ENCODE peak calls at places on chromosomes 6 and 20, in seven cellular contexts. A, T, D, N, K, G and R are unnamed samples.

GRCh38 chr20:53122853-53123252 is 150.7 kb downstream of the TSHZ2 start:
- DNase-seq in N (no peak), T (no peak), A (no peak), K (no peak), G (no peak), D (no peak), R (no peak)

GRCh38 chr20:32473231-32474008 is 111.7 kb downstream of the NOL4L start:
- DNase-seq in G (peak; percentile 17), D (no peak), T (no peak), K (no peak), A (no peak), N (no peak), R (no peak)

GRCh38 chr6:69866351-69867074 is at the start of gene COL19A1:
- DNase-seq in G (peak; percentile 34), T (no peak), D (no peak), N (peak; percentile 55), K (no peak), A (no peak), R (no peak)

GRCh38 chr6:127516676-127517273 is 2.4 kb downstream of the MTCL3 start:
- DNase-seq in K (peak; percentile 11), N (peak; percentile 89), G (peak; percentile 71), D (peak; percentile 75), T (peak; percentile 57), A (peak; percentile 46), R (peak; percentile 54)

GRCh38 chr6:146972526-146972925 is 231.7 kb upstream of the STXBP5 start:
- DNase-seq in T (peak; percentile 55), D (no peak), N (no peak), A (no peak), K (no peak), G (no peak), R (no peak)

GRCh38 chr6:71527831-71528377 is 239.3 kb downstream of the OGFRL1 start:
- DNase-seq in N (no peak), A (peak; percentile 76), T (peak; percentile 12), G (no peak), K (no peak), D (no peak), R (no peak)

GRCh38 chr6:473759-474453 is 82.4 kb downstream of the IRF4 start:
- DNase-seq in G (no peak), T (no peak), A (no peak), N (peak; percentile 53), K (no peak), D (no peak), R (no peak)

GRCh38 chr6:107634147-107635057 is 144.5 kb downstream of the SOBP start:
- DNase-seq in G (peak; percentile 39), D (no peak), A (peak; percentile 27), K (no peak), N (no peak), T (no peak), R (no peak)

GRCh38 chr6:107079429-107079828 is 35.9 kb downstream of the BEND3 start:
- DNase-seq in G (no peak), A (no peak), T (no peak), N (peak; percentile 82), D (no peak), K (no peak), R (no peak)

GRCh38 chr20:20740595-20740994 is 28.2 kb upstream of the RALGAPA2 start:
- DNase-seq in N (no peak), D (no peak), K (no peak), A (no peak), G (no peak), T (no peak), R (no peak)

GRCh38 chr6:166500246-166500645 is 86.2 kb downstream of the RAMACL start:
- DNase-seq in A (no peak), T (no peak), K (no peak), G (peak; percentile 91), D (no peak), N (no peak), R (no peak)

GRCh38 chr6:138026342-138026741 is 80.9 kb downstream of the PERP start:
- DNase-seq in A (no peak), T (no peak), G (no peak), K (no peak), D (no peak), N (peak; percentile 37), R (no peak)

GRCh38 chr6:43368517-43369160 is 808 bp downstream of the ZNF318 start:
- DNase-seq in T (peak; percentile 37), G (peak; percentile 74), D (peak; percentile 22), K (no peak), N (peak; percentile 74), A (peak; percentile 55), R (peak; percentile 13)

GRCh38 chr6:159831373-159831679 is 31.2 kb downstream of the PNLDC1 start:
- DNase-seq in A (no peak), K (no peak), T (no peak), D (no peak), G (no peak), N (no peak), R (no peak)

GRCh38 chr6:89952696-89953095 is 58.4 kb downstream of the GJA10 start:
- DNase-seq in K (peak; percentile 40), N (no peak), A (peak; percentile 49), D (peak; percentile 60), G (no peak), T (peak; percentile 75), R (no peak)

GRCh38 chr6:69179681-69180080 is 544.6 kb downstream of the ADGRB3 start:
- DNase-seq in T (no peak), G (no peak), K (no peak), D (no peak), N (peak; percentile 85), A (no peak), R (no peak)

GRCh38 chr6:133952815-133953633 is at the start of gene TBPL1:
- DNase-seq in D (peak; percentile 95), T (peak; percentile 95), K (peak; percentile 87), A (peak; percentile 99), G (peak; percentile 95), N (peak; percentile 97), R (peak; percentile 96)

GRCh38 chr20:51695574-51696303 is 72.5 kb downstream of the ATP9A start:
- DNase-seq in N (peak; percentile 31), D (peak; percentile 73), A (peak; percentile 61), K (no peak), G (peak; percentile 81), T (peak; percentile 93), R (peak; percentile 70)

GRCh38 chr20:2713285-2713684 is 20.7 kb downstream of the EBF4 start:
- DNase-seq in G (no peak), D (no peak), A (no peak), K (no peak), T (no peak), N (peak; percentile 28), R (no peak)

GRCh38 chr6:95448208-95448607 is 129.1 kb upstream of the MANEA start:
- DNase-seq in D (no peak), K (no peak), T (no peak), A (no peak), G (no peak), N (no peak), R (no peak)

GRCh38 chr20:11452326-11452725 is 465.4 kb upstream of the BTBD3 start:
- DNase-seq in N (peak; percentile 35), G (no peak), K (no peak), T (peak; percentile 59), A (peak; percentile 45), D (peak; percentile 32), R (no peak)

GRCh38 chr6:168301648-168302398 is 17.8 kb downstream of the DACT2 start:
- DNase-seq in T (no peak), A (no peak), K (no peak), G (no peak), N (peak; percentile 64), D (no peak), R (no peak)

GRCh38 chr6:145044606-145045275 is 690.6 kb downstream of the EPM2A start:
- DNase-seq in K (no peak), A (peak; percentile 70), N (no peak), D (peak; percentile 72), T (peak; percentile 87), G (no peak), R (peak; percentile 57)

GRCh38 chr6:83429857-83430605 is 820 bp downstream of the ME1 start:
- DNase-seq in D (peak; percentile 49), K (no peak), A (peak; percentile 47), T (peak; percentile 40), G (peak; percentile 50), N (peak; percentile 50), R (peak; percentile 28)

GRCh38 chr6:11094411-11094851 is 797 bp downstream of the SMIM13 start:
- DNase-seq in G (peak; percentile 65), K (peak; percentile 14), T (peak; percentile 45), A (peak; percentile 51), N (peak; percentile 82), D (peak; percentile 36), R (peak; percentile 71)

DNA sequence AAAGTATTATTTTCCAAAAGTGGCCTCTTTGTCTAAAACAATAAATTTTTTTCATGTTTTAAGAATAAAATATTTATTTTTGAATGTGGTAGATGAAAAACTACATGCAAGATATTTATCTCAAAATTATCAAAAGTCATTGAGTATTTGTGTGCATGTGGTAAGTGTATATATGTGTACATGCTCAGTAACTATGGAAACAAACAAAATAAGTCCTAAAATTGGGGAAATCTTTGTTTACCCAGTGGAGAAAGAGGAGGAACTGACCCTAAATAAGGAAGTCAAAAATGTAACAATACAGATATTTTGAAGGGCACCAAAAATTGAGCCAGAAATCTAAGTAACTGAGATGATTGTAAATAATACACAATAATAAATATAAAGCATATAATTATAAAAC is 639.2 kb downstream of the MAFB start:
- DNase-seq in K (no peak), D (no peak), A (no peak), N (no peak), T (no peak), G (no peak), R (no peak)
- H3K4me3 ChIP-seq in K (no peak overlapping the region), D (no peak overlapping the region), A (no peak overlapping the region), N (no peak overlapping the region), T (no peak overlapping the region), G (no peak overlapping the region), R (no peak overlapping the region)

GRCh38 chr6:117280922-117281321 is 15.6 kb downstream of the VGLL2 start:
- DNase-seq in G (no peak), D (no peak), T (no peak), N (no peak), K (no peak), A (no peak), R (peak; percentile 24)
- H3K27me3 ChIP-seq in G (peaks cover 13% of the 10 kb centered on the region), D (peaks cover 6% of the 10 kb centered on the region), T (peaks cover under 1% of the 10 kb centered on the region), N (no peaks in the 10 kb centered on the region), K (no peaks in the 10 kb centered on the region), A (peaks cover 41% of the 10 kb centered on the region), R (peaks cover 5% of the 10 kb centered on the region)

DNA sequence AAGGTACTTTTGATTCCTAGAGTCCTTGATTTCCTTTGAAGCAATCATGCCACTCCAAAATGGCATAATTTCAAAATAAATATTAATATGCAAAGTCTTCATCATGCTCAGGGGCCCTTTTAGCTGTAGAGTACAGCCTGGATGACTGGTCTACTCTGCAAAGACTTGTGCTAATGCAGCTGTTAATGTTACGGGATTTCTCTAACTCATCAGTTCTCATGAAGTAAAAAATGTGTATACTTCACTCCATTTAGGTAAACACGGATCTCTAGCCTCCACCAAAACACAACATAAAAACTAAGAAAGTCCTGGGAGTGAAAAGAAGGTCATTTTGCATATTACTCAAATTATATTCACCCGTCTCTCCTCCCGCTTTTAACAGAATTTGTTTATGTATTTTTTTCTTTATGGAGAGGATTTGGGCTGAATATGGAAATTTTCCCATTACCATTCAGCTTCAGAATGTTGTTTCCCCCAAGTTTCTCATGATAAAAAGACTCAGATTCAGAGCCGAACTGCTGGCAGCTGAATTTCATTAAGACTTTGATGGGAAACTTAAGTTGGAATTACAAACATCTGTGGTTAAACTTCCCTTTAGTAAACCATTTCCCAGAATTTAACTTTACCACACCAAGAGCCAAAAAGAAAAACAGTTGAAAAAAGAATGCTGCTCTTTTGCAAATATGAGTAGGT is 8.7 kb downstream of the LAMA4 start:
- DNase-seq in K (no peak), N (no peak), D (no peak), T (peak; percentile 93), G (no peak), A (peak; percentile 82), R (no peak)
- H3K4me3 ChIP-seq in K (no peak overlapping the region), N (no peak overlapping the region), D (no peak overlapping the region), T (no peak overlapping the region), G (no peak overlapping the region), A (no peak overlapping the region), R (no peak overlapping the region)

GRCh38 chr6:29810371-29810770 is 17.3 kb upstream of the HLA-G start:
- DNase-seq in T (no peak), A (no peak), G (no peak), N (no peak), D (no peak), K (no peak), R (no peak)
- H3K27me3 ChIP-seq in T (peaks cover 2% of the 10 kb centered on the region), A (peaks cover 12% of the 10 kb centered on the region), G (no peaks in the 10 kb centered on the region), N (no peaks in the 10 kb centered on the region), D (peaks cover 2% of the 10 kb centered on the region), K (no peaks in the 10 kb centered on the region), R (peaks cover 2% of the 10 kb centered on the region)